ENCODE peak calls at places on chromosome 20, in ten cellular contexts. G is adrenal gland, J is PC-9, C is sigmoid colon, Y is fibroblast of mammary gland, V is Panc1, R is right lobe of liver, K is Peyer's patch, O is uterus, I is thoracic aorta. F is an unnamed sample.

GRCh38 chr20:44209691-44210421 is 715 bp downstream of the OSER1 start:
- DNase-seq in G (peak), J (no peak), C (no peak), Y (peak), V (no peak), R (no peak), K (no peak), O (peak), I (no peak), F (no peak)

GRCh38 chr20:36155991-36156390 is 1.5 kb downstream of the EPB41L1 start:
- DNase-seq in G (peak), J (no peak), C (no peak), Y (no peak), V (no peak), R (no peak), K (no peak), O (no peak), I (no peak), F (no peak)

GRCh38 chr20:10961651-10962288 is 288.0 kb upstream of the JAG1 start:
- DNase-seq in G (no peak), J (no peak), C (no peak), Y (no peak), V (no peak), R (no peak), K (no peak), O (no peak), I (no peak), F (no peak)

GRCh38 chr20:12928755-12929401 is 79.9 kb upstream of the SPTLC3 start:
- DNase-seq in G (no peak), J (peak), C (no peak), Y (peak), V (no peak), R (no peak), K (no peak), O (no peak), I (no peak), F (no peak)

GRCh38 chr20:37781626-37782025 is 87.8 kb downstream of the CTNNBL1 start:
- DNase-seq in G (no peak), J (no peak), C (no peak), Y (peak), V (no peak), R (no peak), K (no peak), O (no peak), I (no peak), F (no peak)

GRCh38 chr20:10671221-10671849 is 2.5 kb downstream of the JAG1 start:
- DNase-seq in G (peak), J (peak), C (peak), Y (peak), V (peak), R (peak), K (peak), O (peak), I (peak), F (peak)

GRCh38 chr20:62876826-62877728 is 15.5 kb upstream of the TCFL5 start:
- DNase-seq in G (peak), J (peak), C (peak), Y (peak), V (no peak), R (no peak), K (no peak), O (peak), I (no peak), F (no peak)

GRCh38 chr20:19045366-19045765 is 167.1 kb upstream of the SLC24A3 start:
- DNase-seq in G (no peak), J (no peak), C (no peak), Y (no peak), V (no peak), R (no peak), K (no peak), O (no peak), I (no peak), F (no peak)

GRCh38 chr20:57013741-57014140 is 252.7 kb downstream of the BMP7 start:
- DNase-seq in G (no peak), J (no peak), C (no peak), Y (no peak), V (no peak), R (no peak), K (no peak), O (no peak), I (no peak), F (peak)
- H3K4me3 ChIP-seq in G (no peak), J (no peak), C (no peak), Y (no peak), V (no peak), R (no peak), K (no peak), O (no peak), I (no peak), F (peak)

GRCh38 chr20:33443006-33443511 is 504 bp downstream of the SNTA1 start:
- DNase-seq in G (no peak), J (no peak), C (peak), Y (no peak), V (no peak), R (peak), K (peak), O (peak), I (no peak), F (no peak)

GRCh38 chr20:33442136-33443005 is 1.2 kb downstream of the SNTA1 start:
- DNase-seq in G (peak), J (no peak), C (peak), Y (no peak), V (no peak), R (no peak), K (no peak), O (no peak), I (no peak), F (peak)

GRCh38 chr20:33444797-33445560 is 1.4 kb upstream of the SNTA1 start:
- DNase-seq in G (no peak), J (no peak), C (no peak), Y (peak), V (no peak), R (no peak), K (no peak), O (no peak), I (no peak), F (peak)

GRCh38 chr20:33441142-33441955 is 2.2 kb downstream of the SNTA1 start:
- DNase-seq in G (peak), J (no peak), C (no peak), Y (no peak), V (no peak), R (no peak), K (no peak), O (no peak), I (no peak), F (no peak)

DNA sequence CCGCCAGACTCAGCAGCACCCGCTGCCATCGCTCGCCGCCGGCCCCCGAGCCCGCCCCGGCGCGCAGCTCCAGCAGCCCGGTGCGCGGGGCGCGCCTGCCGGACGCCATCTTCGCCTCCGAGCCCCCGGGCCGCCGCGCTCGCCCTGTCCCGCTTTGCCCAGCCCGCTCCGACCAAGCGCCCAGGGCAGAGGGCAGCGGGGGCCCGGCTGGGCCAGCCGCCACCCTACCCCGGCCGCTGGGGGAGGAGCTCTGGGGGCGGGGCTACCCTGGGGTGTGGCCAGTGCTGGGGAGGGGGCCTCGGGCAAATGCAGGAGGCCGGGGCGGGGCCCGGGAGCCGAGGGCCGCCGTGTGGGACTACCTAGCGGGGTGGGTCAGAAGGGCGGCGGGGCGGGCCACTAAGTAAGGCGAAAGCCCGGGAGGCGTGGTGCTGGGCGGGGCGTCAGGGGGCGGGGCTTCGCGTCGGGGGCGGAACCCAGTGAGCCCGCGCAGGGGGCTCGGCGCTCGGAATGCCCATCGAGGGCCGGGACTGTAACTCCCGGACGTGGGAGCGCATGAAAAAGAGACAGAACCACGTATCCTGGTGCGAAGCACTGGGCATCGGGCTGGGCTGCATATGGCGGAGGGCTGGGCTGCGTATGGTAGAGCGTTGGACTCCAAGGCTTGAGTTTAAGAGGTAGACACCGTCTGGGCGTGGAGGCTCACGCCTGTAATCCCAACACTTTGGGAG is at the start of gene SNTA1:
- DNase-seq in G (peak), J (peak), C (peak), Y (peak), V (no peak), R (peak), K (peak), O (peak), I (peak), F (peak)
- TF ChIP-seq CTCF in G (peak), J (no peak), C (no peak), Y (no peak), V (no peak), R (no peak), K (no peak), O (peak), I (no peak), F (no peak)

DNA sequence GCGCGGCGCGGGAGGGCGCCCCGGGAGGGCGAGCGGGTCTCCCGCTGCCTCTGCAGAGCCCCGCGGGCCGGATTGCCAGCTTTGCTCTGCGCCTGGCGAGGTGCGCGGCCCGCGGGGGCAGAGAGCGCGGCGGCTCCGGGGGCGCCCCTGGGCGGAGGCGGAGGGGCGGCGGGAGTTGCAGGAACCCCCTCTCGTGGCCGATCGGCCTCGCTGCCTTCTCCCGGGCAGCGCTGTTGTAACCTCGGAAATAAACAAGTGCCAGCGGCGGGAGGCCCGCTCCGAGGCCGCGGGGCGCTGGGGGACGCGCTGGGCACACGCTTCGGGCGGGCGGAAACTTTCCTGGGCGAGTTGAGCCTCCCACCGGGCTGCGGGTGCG is 1.2 kb downstream of the CDH4 start:
- DNase-seq in G (no peak), J (no peak), C (no peak), Y (peak), V (no peak), R (no peak), K (no peak), O (no peak), I (no peak), F (no peak)
- H3K4me3 ChIP-seq in G (no peak), J (no peak), C (peak), Y (peak), V (no peak), R (no peak), K (no peak), O (no peak), I (no peak), F (no peak)

GRCh38 chr20:2633381-2633780 is 19.1 kb upstream of the NOP56 start:
- DNase-seq in G (no peak), J (no peak), C (no peak), Y (no peak), V (no peak), R (no peak), K (no peak), O (no peak), I (no peak), F (no peak)

GRCh38 chr20:2626853-2627541 is 25.4 kb upstream of the NOP56 start:
- DNase-seq in G (no peak), J (peak), C (no peak), Y (peak), V (no peak), R (no peak), K (peak), O (no peak), I (no peak), F (no peak)

GRCh38 chr20:2631228-2631627 is 21.2 kb upstream of the NOP56 start:
- DNase-seq in G (no peak), J (no peak), C (no peak), Y (peak), V (no peak), R (no peak), K (no peak), O (no peak), I (no peak), F (no peak)
- TF ChIP-seq CTCF in G (no peak), J (peak), C (no peak), Y (no peak), V (no peak), R (no peak), K (peak), O (no peak), I (no peak), F (no peak)

GRCh38 chr20:57106692-57107091 is 159.7 kb downstream of the BMP7 start:
- DNase-seq in G (no peak), J (no peak), C (no peak), Y (no peak), V (no peak), R (no peak), K (no peak), O (no peak), I (no peak), F (no peak)

GRCh38 chr20:57107208-57107607 is 159.2 kb downstream of the BMP7 start:
- DNase-seq in G (no peak), J (no peak), C (no peak), Y (no peak), V (no peak), R (no peak), K (no peak), O (no peak), I (no peak), F (no peak)

GRCh38 chr20:57104113-57104512 is 162.3 kb downstream of the BMP7 start:
- DNase-seq in G (no peak), J (no peak), C (no peak), Y (no peak), V (no peak), R (no peak), K (no peak), O (no peak), I (no peak), F (no peak)

GRCh38 chr20:57104711-57105110 is 161.7 kb downstream of the BMP7 start:
- DNase-seq in G (no peak), J (no peak), C (no peak), Y (no peak), V (no peak), R (no peak), K (no peak), O (no peak), I (no peak), F (no peak)

GRCh38 chr20:57106030-57106682 is 160.3 kb downstream of the BMP7 start:
- DNase-seq in G (no peak), J (no peak), C (no peak), Y (no peak), V (no peak), R (no peak), K (no peak), O (no peak), I (no peak), F (no peak)
- H3K4me3 ChIP-seq in G (no peak), J (no peak), C (no peak), Y (no peak), V (no peak), R (no peak), K (no peak), O (no peak), I (no peak), F (no peak)

GRCh38 chr20:5781798-5782750 is 31.9 kb downstream of the SHLD1 start:
- DNase-seq in G (no peak), J (no peak), C (no peak), Y (no peak), V (no peak), R (no peak), K (no peak), O (no peak), I (no peak), F (peak)
- TF ChIP-seq CTCF in G (no peak), J (no peak), C (no peak), Y (no peak), V (no peak), R (no peak), K (no peak), O (no peak), I (no peak), F (no peak)